ENCODE peak calls at places on chromosomes 5 and 9, in six cellular contexts. A is H9, K is IMR-90, P is mesenchymal stem cell, G is H1, B is neuronal stem cell. H is an unnamed sample.

GRCh38 chr9:16013826-16014225 is 461.0 kb downstream of the CCDC171 start:
- DNase-seq in K (no peak), B (no peak), G (no peak), A (no peak), P (no peak), H (peak)

GRCh38 chr5:91176288-91177016 is 206.7 kb downstream of the ARRDC3 start:
- DNase-seq in P (peak), A (no peak), B (no peak), K (peak), G (no peak), H (peak)

GRCh38 chr9:69173891-69174644 is at the start of gene TJP2:
- DNase-seq in K (peak), G (no peak), P (peak), A (peak), B (peak), H (peak)

GRCh38 chr9:118578467-118578866 is 790.8 kb downstream of the BRINP1 start:
- DNase-seq in G (no peak), K (no peak), B (no peak), A (no peak), P (peak), H (no peak)

GRCh38 chr9:90074319-90074962 is 469.6 kb downstream of the GADD45G start:
- DNase-seq in G (no peak), A (no peak), B (no peak), K (no peak), P (no peak), H (no peak)

GRCh38 chr5:10424124-10424731 is 17.5 kb upstream of the ROPN1L start:
- DNase-seq in B (no peak), P (peak), G (no peak), A (peak), K (peak), H (no peak)

GRCh38 chr5:140246378-140247122 is 56.4 kb downstream of the PFDN1 start:
- DNase-seq in B (no peak), K (peak), G (no peak), P (peak), A (no peak), H (no peak)

GRCh38 chr9:113219972-113220371 is 1.1 kb downstream of the FKBP15 start:
- DNase-seq in A (no peak), K (peak), P (peak), G (no peak), B (no peak), H (no peak)

GRCh38 chr9:130846487-130847305 is 11.6 kb downstream of the ABL1 start:
- DNase-seq in B (no peak), P (peak), G (no peak), A (no peak), K (peak), H (no peak)

GRCh38 chr5:129912601-129913000 is 8.3 kb downstream of the CHSY3 start:
- DNase-seq in G (no peak), B (no peak), K (no peak), A (no peak), P (no peak), H (no peak)

GRCh38 chr5:159385529-159385928 is 55.2 kb upstream of the IL12B start:
- DNase-seq in K (no peak), B (no peak), G (no peak), A (no peak), P (no peak), H (no peak)

GRCh38 chr9:124574944-124575343 is 67.7 kb upstream of the NR5A1 start:
- DNase-seq in A (no peak), P (peak), B (no peak), G (no peak), K (peak), H (no peak)

GRCh38 chr9:100601216-100601615 is 23.3 kb downstream of the CAVIN4 start:
- DNase-seq in K (peak), B (no peak), P (peak), G (no peak), A (peak), H (peak)

GRCh38 chr5:6822068-6822467 is 108.8 kb downstream of the TENT4A start:
- DNase-seq in B (no peak), K (no peak), G (no peak), A (no peak), P (no peak), H (no peak)

GRCh38 chr9:32525506-32525905 is 490 bp downstream of the RIGI start:
- DNase-seq in G (no peak), A (no peak), B (no peak), P (peak), K (peak), H (no peak)

GRCh38 chr9:99488109-99489042 is 266.3 kb downstream of the SEC61B start:
- DNase-seq in B (no peak), K (no peak), A (peak), G (no peak), P (no peak), H (no peak)

GRCh38 chr9:123418052-123418430 is 62.0 kb downstream of the CRB2 start:
- DNase-seq in P (no peak), B (no peak), G (no peak), K (no peak), A (no peak), H (no peak)

GRCh38 chr9:81609782-81610738 is 79.3 kb downstream of the TLE1 start:
- DNase-seq in P (peak), B (no peak), A (no peak), G (no peak), K (peak), H (peak)

GRCh38 chr5:60687927-60688720 is 11.8 kb downstream of the DEPDC1B start:
- DNase-seq in P (peak), K (peak), G (no peak), A (no peak), B (no peak), H (peak)

GRCh38 chr9:113274474-113275146 is 762 bp downstream of the CDC26 start:
- DNase-seq in K (peak), A (no peak), G (no peak), B (peak), P (peak), H (peak)

GRCh38 chr5:141914154-141914743 is 9.4 kb upstream of the DELE1 start:
- DNase-seq in G (no peak), A (peak), K (no peak), B (peak), P (peak), H (peak)

GRCh38 chr5:98328015-98328414 is 445.4 kb upstream of the RGMB start:
- DNase-seq in A (no peak), B (no peak), P (no peak), G (no peak), K (no peak), H (no peak)

GRCh38 chr5:81579525-81579924 is 171.4 kb downstream of the SSBP2 start:
- DNase-seq in P (peak), B (no peak), G (no peak), K (peak), A (no peak), H (no peak)

GRCh38 chr5:142012792-142013388 is at the start of gene GNPDA1:
- DNase-seq in G (peak), B (no peak), K (peak), P (peak), A (peak), H (peak)

GRCh38 chr5:74625742-74626241 is 14.7 kb downstream of the ENC1 start:
- DNase-seq in P (no peak), B (no peak), A (peak), G (no peak), K (no peak), H (no peak)

GRCh38 chr9:116496167-116496566 is 190.9 kb upstream of the TRIM32 start:
- DNase-seq in A (no peak), K (no peak), P (no peak), B (no peak), G (no peak), H (no peak)

GRCh38 chr9:116499986-116500871 is 186.9 kb upstream of the TRIM32 start:
- DNase-seq in B (no peak), G (no peak), P (peak), A (no peak), K (peak), H (no peak)

GRCh38 chr9:116497081-116497480 is 190.0 kb upstream of the TRIM32 start:
- DNase-seq in K (no peak), B (no peak), A (no peak), G (no peak), P (no peak), H (no peak)

GRCh38 chr9:116501871-116502270 is 185.2 kb upstream of the TRIM32 start:
- DNase-seq in A (no peak), P (peak), G (no peak), B (no peak), K (peak), H (no peak)

DNA sequence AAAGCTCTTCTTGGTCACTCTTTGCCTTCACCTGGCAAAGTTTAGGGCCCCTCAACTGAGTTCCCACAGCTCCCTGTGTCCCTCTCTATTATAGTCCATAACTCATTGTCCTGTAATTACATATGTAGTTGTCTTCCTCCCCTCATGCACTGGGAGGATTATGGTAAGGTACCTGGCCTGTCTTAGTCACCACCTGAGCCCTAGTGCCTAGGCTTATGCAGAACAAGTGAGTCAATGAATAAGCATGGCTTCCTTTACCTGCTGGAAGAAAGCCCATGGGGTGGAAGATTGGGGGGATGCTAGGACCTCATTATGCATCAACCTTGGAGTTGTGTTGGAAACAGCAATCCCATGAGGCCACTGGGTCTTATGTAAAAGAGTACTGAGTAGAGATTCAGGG is 187.7 kb upstream of the TRIM32 start:
- DNase-seq in B (no peak), K (no peak), A (no peak), P (no peak), G (no peak), H (no peak)
- H3K14ac ChIP-seq in B (no peak), K (no peak), A (no peak), P (no peak), G (no peak), H (no peak)

GRCh38 chr5:177605667-177606066 is 5.7 kb downstream of the B4GALT7 start:
- DNase-seq in G (no peak), A (no peak), B (no peak), K (no peak), P (no peak), H (no peak)

GRCh38 chr5:177608243-177609075 is 8.5 kb downstream of the B4GALT7 start:
- DNase-seq in G (no peak), K (no peak), P (no peak), A (no peak), B (no peak), H (no peak)

GRCh38 chr5:177607452-177608192 is 7.7 kb downstream of the B4GALT7 start:
- DNase-seq in B (peak), G (peak), K (peak), A (peak), P (peak), H (peak)

GRCh38 chr5:177606071-177607051 is 6.4 kb downstream of the B4GALT7 start:
- DNase-seq in G (no peak), A (no peak), K (no peak), P (no peak), B (no peak), H (no peak)

DNA sequence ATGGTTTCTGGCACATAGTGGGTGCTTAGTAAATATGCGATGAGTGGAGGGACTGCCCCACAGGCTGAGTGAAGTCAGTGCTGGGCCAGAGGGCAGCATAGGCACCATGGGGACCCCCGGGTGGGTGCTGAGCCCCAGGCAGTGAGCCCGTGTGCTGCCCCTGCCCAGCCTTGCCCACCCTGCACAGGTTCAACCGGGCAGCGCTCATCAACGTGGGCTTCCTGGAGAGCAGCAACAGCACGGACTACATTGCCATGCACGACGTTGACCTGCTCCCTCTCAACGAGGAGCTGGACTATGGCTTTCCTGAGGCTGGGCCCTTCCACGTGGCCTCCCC is 7.2 kb downstream of the B4GALT7 start:
- DNase-seq in G (no peak), B (no peak), P (no peak), K (no peak), A (no peak), H (no peak)
- H3K9ac ChIP-seq in G (peak), B (peak), P (peak), K (no peak), A (no peak), H (no peak)

GRCh38 chr5:143110591-143110990 is 292.9 kb downstream of the NR3C1 start:
- DNase-seq in K (peak), G (no peak), B (no peak), A (no peak), P (no peak), H (no peak)

GRCh38 chr5:143108498-143109128 is 294.9 kb downstream of the NR3C1 start:
- DNase-seq in P (no peak), G (no peak), B (no peak), A (no peak), K (no peak), H (no peak)

GRCh38 chr5:143114481-143114880 is 289.0 kb downstream of the NR3C1 start:
- DNase-seq in A (no peak), P (no peak), G (no peak), B (no peak), K (no peak), H (peak)

GRCh38 chr5:143113461-143113860 is 290.0 kb downstream of the NR3C1 start:
- DNase-seq in G (no peak), K (no peak), B (no peak), A (no peak), P (no peak), H (no peak)

GRCh38 chr5:143111799-143112198 is 291.7 kb downstream of the NR3C1 start:
- DNase-seq in G (no peak), B (no peak), K (no peak), A (no peak), P (no peak), H (no peak)
- H3K27ac ChIP-seq in G (no peak), B (no peak), K (no peak), A (no peak), P (no peak), H (no peak)

GRCh38 chr9:77954619-77955018 is 77.0 kb downstream of the GNAQ start:
- DNase-seq in B (no peak), A (no peak), P (peak), K (no peak), G (no peak), H (no peak)
- H3K14ac ChIP-seq in B (no peak), A (no peak), P (no peak), K (no peak), G (no peak), H (no peak)

GRCh38 chr5:56513141-56513540 is 280.0 kb upstream of the ANKRD55 start:
- DNase-seq in G (no peak), K (no peak), A (no peak), P (no peak), B (no peak), H (no peak)
- H3K9ac ChIP-seq in G (no peak), K (no peak), A (no peak), P (no peak), B (no peak), H (no peak)

GRCh38 chr9:115018547-115019435 is 88.4 kb upstream of the TNFSF8 start:
- DNase-seq in B (no peak), G (no peak), P (peak), K (peak), A (no peak), H (no peak)
- H3K27ac ChIP-seq in B (no peak), G (no peak), P (peak), K (peak), A (no peak), H (no peak)

GRCh38 chr5:169024426-169024825 is 276.5 kb downstream of the SLIT3 start:
- DNase-seq in K (no peak), A (no peak), B (no peak), P (no peak), G (no peak), H (no peak)

GRCh38 chr5:169029087-169029486 is 271.9 kb downstream of the SLIT3 start:
- DNase-seq in P (no peak), B (no peak), K (no peak), G (no peak), A (no peak), H (no peak)

GRCh38 chr5:169027456-169028118 is 273.4 kb downstream of the SLIT3 start:
- DNase-seq in A (no peak), P (peak), G (no peak), B (no peak), K (no peak), H (no peak)

DNA sequence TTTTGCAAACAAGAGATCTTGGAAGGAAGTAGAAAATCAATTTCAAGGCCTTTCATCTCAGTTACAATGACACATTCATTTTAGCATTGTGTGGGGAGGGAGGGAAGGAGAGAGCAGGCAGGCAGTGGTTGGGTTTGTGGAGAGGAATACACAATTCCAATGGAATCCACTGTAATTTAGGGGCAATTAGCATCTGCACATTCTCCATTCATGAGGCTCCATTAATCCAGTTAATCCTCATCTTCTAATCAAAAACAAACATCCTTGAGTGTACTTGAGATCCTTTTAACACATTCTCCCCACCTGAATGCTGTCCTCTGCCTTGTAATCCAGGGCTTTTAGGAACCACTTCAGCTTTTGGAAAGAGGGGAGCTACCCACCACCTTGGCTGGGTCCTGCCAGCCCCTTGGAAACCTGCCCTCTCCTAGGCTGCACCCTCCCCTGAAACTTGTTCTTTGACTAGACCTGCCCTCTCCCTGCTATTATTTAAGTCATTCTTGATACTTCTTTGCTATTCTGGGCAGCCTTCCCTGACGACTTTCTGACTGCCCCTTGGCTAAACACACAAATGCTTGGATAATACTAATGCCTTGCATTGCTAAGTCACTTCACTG is 271.2 kb downstream of the SLIT3 start:
- DNase-seq in K (no peak), P (no peak), A (no peak), G (no peak), B (no peak), H (no peak)
- H3K14ac ChIP-seq in K (no peak), P (no peak), A (no peak), G (no peak), B (no peak), H (no peak)

DNA sequence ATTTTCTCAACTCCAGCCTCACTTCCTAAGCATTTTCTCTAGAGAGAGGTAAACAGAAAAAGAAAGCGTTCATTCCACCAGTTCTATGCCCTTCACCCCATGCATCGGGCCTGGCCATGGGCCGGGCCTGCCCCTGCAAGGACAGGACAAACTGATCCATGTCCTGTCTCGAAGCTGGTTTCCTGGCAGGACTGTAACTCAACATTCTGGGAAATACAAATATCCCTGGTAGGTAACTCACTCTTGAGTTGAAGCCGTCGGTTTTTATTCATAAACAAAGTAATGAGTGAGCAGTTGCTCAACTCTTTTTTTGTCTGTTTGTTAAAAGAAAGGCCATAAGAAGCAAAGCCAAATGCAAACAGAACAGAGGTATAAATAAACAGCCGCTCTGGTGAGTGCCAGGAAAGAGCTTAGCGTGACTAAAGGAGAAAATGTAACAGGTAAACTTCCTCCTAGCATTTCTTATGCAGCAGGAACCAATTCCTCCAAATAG is 64.4 kb upstream of the DNAH5 start:
- DNase-seq in P (peak), A (no peak), G (no peak), B (no peak), K (peak), H (no peak)
- H3K9ac ChIP-seq in P (no peak), A (no peak), G (no peak), B (no peak), K (peak), H (no peak)

GRCh38 chr9:35726876-35727438 is 5.0 kb downstream of the TLN1 start:
- DNase-seq in G (no peak), B (no peak), P (peak), K (peak), A (peak), H (no peak)
- H3K27ac ChIP-seq in G (peak), B (peak), P (peak), K (peak), A (no peak), H (peak)

DNA sequence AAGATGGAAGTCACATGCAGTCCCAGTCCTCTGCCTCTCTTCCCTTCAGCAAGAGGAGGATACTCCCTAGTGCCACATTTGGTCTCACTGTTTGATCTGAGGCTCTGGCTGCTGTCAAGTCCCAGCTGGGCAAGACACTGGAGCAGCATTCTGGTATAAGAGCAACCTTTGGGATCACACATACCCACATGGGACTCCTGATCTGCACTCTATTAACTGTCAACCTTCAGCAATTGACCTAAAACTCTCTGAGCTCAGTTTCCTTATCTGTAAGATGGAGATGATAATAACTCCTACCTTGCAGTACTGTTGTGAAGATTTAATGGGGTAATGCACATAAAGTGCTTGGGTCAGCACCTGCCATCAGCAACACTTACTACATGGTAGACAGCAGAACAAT is 437.9 kb downstream of the PIK3R1 start:
- DNase-seq in K (no peak), P (no peak), B (no peak), G (no peak), A (no peak), H (no peak)
- H3K14ac ChIP-seq in K (no peak), P (no peak), B (no peak), G (no peak), A (no peak), H (no peak)